ENCODE peak calls at places on chromosomes 6 and 20, in six cellular contexts. Y, W, F, C, V and U are unnamed samples.

GRCh38 chr6:158627168-158627939 is 17.2 kb downstream of the DYNLT1 start:
- DNase-seq in V (no peak), F (no peak), Y (no peak), C (no peak), W (no peak), U (no peak)

GRCh38 chr6:123415844-123416468 is 220.8 kb downstream of the TRDN start:
- DNase-seq in C (peak; percentile 37), V (peak; percentile 47), Y (peak; percentile 23), W (peak; percentile 27), F (peak; percentile 12), U (peak; percentile 82)

GRCh38 chr20:31394900-31395299 is 4.5 kb upstream of the DEFB119 start:
- DNase-seq in V (no peak), F (no peak), Y (no peak), W (no peak), C (no peak), U (no peak)

GRCh38 chr20:46057856-46058655 is 29.0 kb downstream of the SLC12A5 start:
- DNase-seq in C (peak; percentile 47), W (peak; percentile 10), V (peak; percentile 35), Y (no peak), F (no peak), U (no peak)

GRCh38 chr6:23413327-23414203 is 712.5 kb upstream of the NRSN1 start:
- DNase-seq in W (peak; percentile 29), V (peak; percentile 40), F (no peak), Y (no peak), C (peak; percentile 66), U (no peak)

GRCh38 chr20:5100684-5101347 is 18.9 kb downstream of the PCNA start:
- DNase-seq in C (peak; percentile 66), F (peak; percentile 72), V (peak; percentile 52), W (no peak), Y (peak; percentile 56), U (peak; percentile 82)

GRCh38 chr6:3698021-3698420 is 53.5 kb downstream of the PXDC1 start:
- DNase-seq in F (no peak), Y (no peak), W (peak; percentile 82), C (peak; percentile 14), V (peak; percentile 86), U (no peak)

GRCh38 chr20:20561172-20561571 is 151.3 kb downstream of the RALGAPA2 start:
- DNase-seq in W (no peak), V (no peak), F (no peak), Y (no peak), C (no peak), U (no peak)

GRCh38 chr20:57685134-57685851 is 24.5 kb downstream of the PMEPA1 start:
- DNase-seq in V (peak; percentile 77), C (no peak), Y (no peak), W (peak; percentile 68), F (peak; percentile 65), U (no peak)

GRCh38 chr6:63268574-63268973 is 51.2 kb downstream of the LGSN start:
- DNase-seq in C (no peak), F (no peak), Y (no peak), W (no peak), V (no peak), U (no peak)

GRCh38 chr6:111715321-111715720 is 109.6 kb upstream of the TRAF3IP2 start:
- DNase-seq in C (no peak), F (no peak), W (no peak), Y (no peak), V (no peak), U (no peak)

GRCh38 chr6:169839029-169839481 is 87.6 kb downstream of the ERMARD start:
- DNase-seq in C (no peak), W (no peak), Y (no peak), F (peak; percentile 80), V (no peak), U (no peak)

GRCh38 chr20:63224272-63225081 is 8.5 kb upstream of the YTHDF1 start:
- DNase-seq in Y (peak; percentile 44), C (peak; percentile 44), W (peak; percentile 64), V (peak; percentile 77), F (peak; percentile 78), U (no peak)

GRCh38 chr6:91911945-91912344 is 1325.1 kb upstream of the MAP3K7 start:
- DNase-seq in W (no peak), Y (no peak), V (no peak), C (no peak), F (peak; percentile 26), U (no peak)

GRCh38 chr6:159282351-159282750 is 113.2 kb downstream of the FNDC1 start:
- DNase-seq in F (no peak), W (no peak), V (no peak), C (no peak), Y (no peak), U (no peak)

GRCh38 chr6:132140150-132140549 is 189.0 kb upstream of the CCN2 start:
- DNase-seq in W (no peak), F (no peak), C (no peak), Y (no peak), V (no peak), U (no peak)

GRCh38 chr20:22453244-22454080 is 130.9 kb downstream of the FOXA2 start:
- DNase-seq in V (no peak), F (peak; percentile 25), Y (peak; percentile 43), W (no peak), C (no peak), U (no peak)

GRCh38 chr20:42985628-42986027 is 204.1 kb downstream of the PTPRT start:
- DNase-seq in Y (no peak), C (no peak), F (no peak), V (no peak), W (no peak), U (peak; percentile 80)

GRCh38 chr6:7424967-7425807 is 35.6 kb downstream of the RIOK1 start:
- DNase-seq in F (peak; percentile 34), C (peak; percentile 41), W (no peak), V (peak; percentile 23), Y (peak; percentile 86), U (no peak)

GRCh38 chr6:30690403-30691207 is at the start of gene NRM:
- DNase-seq in C (peak; percentile 87), Y (peak; percentile 90), W (peak; percentile 61), F (peak; percentile 94), V (peak; percentile 77), U (peak; percentile 92)

GRCh38 chr6:133606833-133607232 is 282.1 kb upstream of the TCF21 start:
- DNase-seq in F (no peak), C (no peak), Y (no peak), V (no peak), W (no peak), U (no peak)

GRCh38 chr6:154428892-154429291 is 72.3 kb upstream of the IPCEF1 start:
- DNase-seq in Y (no peak), V (peak; percentile 48), C (peak; percentile 68), F (no peak), W (peak; percentile 25), U (no peak)

GRCh38 chr6:2798586-2799134 is 33.5 kb downstream of the WRNIP1 start:
- DNase-seq in Y (no peak), W (no peak), F (no peak), C (no peak), V (no peak), U (no peak)

DNA sequence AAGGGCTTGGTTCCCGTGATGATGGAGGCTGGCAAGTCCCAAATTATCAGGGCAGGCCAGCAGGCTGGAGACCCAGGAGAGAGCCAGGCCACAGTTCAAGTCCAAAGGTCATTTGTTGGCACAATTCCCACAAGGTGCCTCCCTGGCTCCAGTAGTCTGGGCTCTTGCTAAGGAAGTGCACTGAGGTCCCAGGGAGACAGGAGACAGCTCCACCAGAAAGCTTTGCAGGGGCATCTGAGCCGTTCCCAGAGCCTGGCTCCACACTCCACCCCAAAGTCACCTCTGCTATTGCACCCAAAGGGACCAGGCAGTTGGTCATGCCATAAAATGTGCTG is 75.8 kb downstream of the ADTRP start:
- DNase-seq in F (no peak), V (no peak), Y (no peak), W (no peak), C (no peak), U (no peak)
- H3K27ac ChIP-seq in F (no peak overlapping the region), V (no peak overlapping the region), Y (no peak overlapping the region), W (no peak overlapping the region), C (no peak overlapping the region), U (no peak overlapping the region)

DNA sequence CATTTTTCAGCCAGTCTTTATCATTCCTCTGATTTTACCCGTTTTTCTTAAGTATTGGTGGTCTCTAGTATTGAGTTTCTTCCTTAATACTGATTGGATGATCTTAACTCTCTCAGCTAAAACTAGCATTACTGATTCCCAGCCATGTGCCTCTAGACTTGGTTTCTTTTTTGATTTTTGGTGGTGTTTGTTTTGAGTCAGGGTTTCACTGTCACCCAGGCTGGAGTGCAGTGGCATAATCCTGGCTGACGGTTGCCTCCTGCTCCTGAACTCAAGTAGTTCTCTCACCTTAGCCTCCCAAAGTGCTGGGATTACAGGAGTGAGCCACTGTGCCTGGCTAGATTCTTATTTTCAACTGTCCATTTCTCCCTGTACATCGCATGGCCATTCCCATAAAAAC is 24.9 kb downstream of the DPPA5 start:
- DNase-seq in V (no peak), F (no peak), C (no peak), W (no peak), Y (no peak), U (no peak)
- H3K9ac ChIP-seq in V (no peak overlapping the region), F (no peak overlapping the region), C (no peak overlapping the region), W (no peak overlapping the region), Y (no peak overlapping the region), U (no peak overlapping the region)

GRCh38 chr6:17580518-17581048 is 19.5 kb upstream of the FAM8A1 start:
- DNase-seq in F (peak; percentile 64), C (no peak), V (peak; percentile 55), W (peak; percentile 29), Y (peak; percentile 50), U (no peak)
- H3K4me2 ChIP-seq in F (peak overlapping the region; percentile 62), C (no peak overlapping the region), V (peak overlapping the region; percentile 16), W (peak overlapping the region; percentile 84), Y (peak overlapping the region; percentile 89), U (no peak overlapping the region)

GRCh38 chr20:35314460-35315198 is 22.4 kb upstream of the FAM83C start:
- DNase-seq in F (no peak), W (peak; percentile 59), V (peak; percentile 66), Y (no peak), C (no peak), U (no peak)
- H3K27ac ChIP-seq in F (no peak overlapping the region), W (peak overlapping the region; percentile 58), V (peak overlapping the region; percentile 31), Y (no peak overlapping the region), C (peak overlapping the region; percentile 90), U (no peak overlapping the region)

GRCh38 chr6:139262519-139263300 is 29.1 kb downstream of the TXLNB start:
- DNase-seq in W (peak; percentile 55), C (peak; percentile 50), V (peak; percentile 63), F (no peak), Y (peak; percentile 58), U (peak; percentile 80)
- H3K9ac ChIP-seq in W (no peak overlapping the region), C (no peak overlapping the region), V (no peak overlapping the region), F (no peak overlapping the region), Y (no peak overlapping the region), U (peak overlapping the region; percentile 65)